ENCODE peak calls at places on chromosomes 2 and 18, in nine cellular contexts. Q is brain microvascular endothelial cell, E is right atrium auricular region, T is HAP-1, W is BJ, A is neuronal stem cell, R is neural progenitor cell, P is colonic mucosa, Y is body of pancreas. D is an unnamed sample. For H3K36me3, the result is how much of the 10 kb centered on the place peaks cover.

GRCh38 chr2:236257171-236257570 is 7.0 kb downstream of the ASB18 start:
- DNase-seq in Q (no peak), E (peak), T (no peak), W (no peak), A (no peak), R (no peak), P (no peak), Y (no peak), D (no peak)

GRCh38 chr2:101524811-101525430 is 50.0 kb upstream of the RFX8 start:
- DNase-seq in Q (no peak), E (no peak), T (no peak), W (no peak), A (no peak), R (no peak), P (no peak), Y (no peak), D (no peak)

GRCh38 chr2:115574667-115575066 is 1132.2 kb downstream of the DPP10 start:
- DNase-seq in Q (no peak), E (no peak), T (no peak), W (no peak), A (no peak), R (no peak), P (no peak), Y (no peak), D (no peak)

GRCh38 chr18:76264851-76265250 is 230.2 kb downstream of the ZNF516 start:
- DNase-seq in Q (no peak), E (no peak), T (no peak), W (no peak), A (no peak), R (no peak), P (no peak), Y (no peak), D (no peak)

GRCh38 chr2:102599486-102599885 is 19.9 kb upstream of the SLC9A2 start:
- DNase-seq in Q (no peak), E (no peak), T (no peak), W (no peak), A (no peak), R (no peak), P (no peak), Y (no peak), D (no peak)

GRCh38 chr18:14747513-14748474 is at the start of gene ANKRD30B:
- DNase-seq in Q (no peak), E (no peak), T (no peak), W (no peak), A (no peak), R (no peak), P (no peak), Y (no peak), D (no peak)

GRCh38 chr2:234392230-234392629 is 104.7 kb downstream of the ARL4C start:
- DNase-seq in Q (no peak), E (no peak), T (no peak), W (no peak), A (no peak), R (no peak), P (no peak), Y (no peak), D (peak)

GRCh38 chr2:235937936-235938335 is 230.2 kb downstream of the GBX2 start:
- DNase-seq in Q (no peak), E (no peak), T (no peak), W (no peak), A (no peak), R (no peak), P (no peak), Y (no peak), D (no peak)

GRCh38 chr2:180742809-180743208 is 237.6 kb upstream of the UBE2E3 start:
- DNase-seq in Q (peak), E (no peak), T (no peak), W (no peak), A (no peak), R (no peak), P (no peak), Y (no peak), D (no peak)

GRCh38 chr2:221926327-221926726 is 354.2 kb upstream of the EPHA4 start:
- DNase-seq in Q (no peak), E (no peak), T (no peak), W (no peak), A (no peak), R (no peak), P (no peak), Y (no peak), D (no peak)

GRCh38 chr2:206323486-206323885 is 49.0 kb downstream of the ZDBF2 start:
- DNase-seq in Q (no peak), E (no peak), T (peak), W (no peak), A (no peak), R (no peak), P (no peak), Y (no peak), D (no peak)

GRCh38 chr2:239103125-239104098 is 255.5 kb downstream of the TWIST2 start:
- DNase-seq in Q (no peak), E (no peak), T (no peak), W (no peak), A (no peak), R (no peak), P (no peak), Y (no peak), D (peak)

GRCh38 chr2:222797871-222798270 is 63.0 kb upstream of the ACSL3 start:
- DNase-seq in Q (no peak), E (no peak), T (no peak), W (no peak), A (no peak), R (no peak), P (no peak), Y (no peak), D (no peak)

GRCh38 chr2:85430780-85431601 is 12.5 kb downstream of the SH2D6 start:
- DNase-seq in Q (no peak), E (no peak), T (no peak), W (no peak), A (peak), R (peak), P (no peak), Y (peak), D (no peak)

GRCh38 chr18:35582899-35583558 is 1.5 kb downstream of the GALNT1 start:
- DNase-seq in Q (peak), E (no peak), T (peak), W (no peak), A (peak), R (peak), P (no peak), Y (no peak), D (no peak)
- H3K4me3 ChIP-seq in Q (peak), E (no peak), T (peak), W (no peak), A (no peak), R (peak), P (no peak), Y (no peak), D (peak)

GRCh38 chr2:111155610-111156009 is 34.9 kb downstream of the BCL2L11 start:
- DNase-seq in Q (no peak), E (no peak), T (no peak), W (no peak), A (no peak), R (no peak), P (no peak), Y (no peak), D (no peak)

GRCh38 chr2:111156529-111156928 is 35.8 kb downstream of the BCL2L11 start:
- DNase-seq in Q (no peak), E (no peak), T (no peak), W (no peak), A (no peak), R (no peak), P (no peak), Y (no peak), D (no peak)

GRCh38 chr2:111157798-111158197 is 37.1 kb downstream of the BCL2L11 start:
- DNase-seq in Q (no peak), E (no peak), T (no peak), W (no peak), A (no peak), R (no peak), P (no peak), Y (no peak), D (no peak)

GRCh38 chr2:111157071-111157661 is 36.5 kb downstream of the BCL2L11 start:
- DNase-seq in Q (no peak), E (no peak), T (no peak), W (no peak), A (no peak), R (no peak), P (no peak), Y (no peak), D (no peak)

DNA sequence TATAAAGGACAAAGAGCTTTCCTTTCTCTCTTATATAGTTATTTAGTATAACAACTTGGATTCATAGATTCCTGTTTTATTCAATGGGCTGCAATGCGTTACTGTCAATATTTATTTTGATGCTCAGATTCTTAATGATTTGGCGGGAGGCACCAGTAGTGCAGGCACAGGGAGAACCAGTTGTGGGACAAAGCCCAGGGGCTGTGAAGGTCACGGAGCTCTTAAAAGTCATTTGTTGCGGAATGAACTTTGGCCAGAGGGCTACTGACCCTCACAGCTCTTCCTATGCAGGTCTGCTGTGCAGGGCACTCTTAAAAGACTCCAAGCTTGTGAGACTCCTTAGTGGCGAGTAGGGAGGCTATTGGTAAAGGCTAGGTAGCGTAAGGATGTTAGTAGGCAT is 34.0 kb downstream of the BCL2L11 start:
- DNase-seq in Q (no peak), E (no peak), T (no peak), W (no peak), A (no peak), R (no peak), P (no peak), Y (no peak), D (no peak)
- H3K36me3 ChIP-seq in Q (under half), E (under half), T (under half), W (under half), A (half or more), R (under half), P (under half), Y (under half), D (under half)

DNA sequence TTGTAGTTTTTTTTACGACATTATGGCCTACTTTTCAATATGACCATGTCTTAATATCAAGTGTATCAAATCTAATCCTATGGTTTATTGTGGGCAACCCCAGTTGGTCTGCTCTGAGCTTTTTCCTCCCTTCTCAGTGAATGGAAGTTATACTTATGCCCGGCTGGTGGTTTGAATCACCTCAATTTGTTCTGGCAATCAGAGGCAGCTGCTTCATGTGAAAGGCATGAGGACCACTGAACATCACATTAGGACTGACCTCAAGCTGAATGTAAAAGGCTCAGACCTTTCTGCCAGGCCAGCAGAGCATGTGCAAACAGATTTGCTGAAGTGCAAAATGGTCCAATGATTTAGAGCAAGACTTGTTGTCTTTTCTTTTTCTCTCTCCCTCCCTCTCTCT is 13.5 kb upstream of the CDH7 start:
- DNase-seq in Q (no peak), E (no peak), T (peak), W (no peak), A (no peak), R (peak), P (no peak), Y (no peak), D (no peak)
- H3K4me3 ChIP-seq in Q (no peak), E (no peak), T (no peak), W (no peak), A (no peak), R (no peak), P (no peak), Y (no peak), D (no peak)

DNA sequence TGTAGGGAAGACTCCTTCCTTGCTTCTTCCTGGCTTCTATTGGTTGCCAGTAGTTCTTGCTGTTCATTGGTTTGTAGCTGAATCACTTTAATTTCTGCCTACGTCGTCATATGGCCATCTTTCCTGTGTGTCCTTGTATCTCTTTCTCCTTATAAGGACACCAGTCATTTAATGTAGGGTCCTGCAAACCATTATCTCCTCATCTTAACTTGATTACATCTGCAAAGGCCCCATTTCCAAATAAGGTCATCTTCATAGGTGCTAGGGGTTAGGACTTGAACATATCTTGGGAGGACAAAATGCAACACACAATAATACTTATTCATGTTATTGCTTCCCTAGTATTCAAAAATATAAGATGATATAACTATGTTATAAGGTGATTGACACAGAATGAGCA is 95.5 kb upstream of the TTC27 start:
- DNase-seq in Q (no peak), E (no peak), T (no peak), W (no peak), A (no peak), R (no peak), P (no peak), Y (no peak), D (no peak)
- H3K36me3 ChIP-seq in Q (under half), E (under half), T (under half), W (under half), A (half or more), R (under half), P (under half), Y (under half), D (half or more)

DNA sequence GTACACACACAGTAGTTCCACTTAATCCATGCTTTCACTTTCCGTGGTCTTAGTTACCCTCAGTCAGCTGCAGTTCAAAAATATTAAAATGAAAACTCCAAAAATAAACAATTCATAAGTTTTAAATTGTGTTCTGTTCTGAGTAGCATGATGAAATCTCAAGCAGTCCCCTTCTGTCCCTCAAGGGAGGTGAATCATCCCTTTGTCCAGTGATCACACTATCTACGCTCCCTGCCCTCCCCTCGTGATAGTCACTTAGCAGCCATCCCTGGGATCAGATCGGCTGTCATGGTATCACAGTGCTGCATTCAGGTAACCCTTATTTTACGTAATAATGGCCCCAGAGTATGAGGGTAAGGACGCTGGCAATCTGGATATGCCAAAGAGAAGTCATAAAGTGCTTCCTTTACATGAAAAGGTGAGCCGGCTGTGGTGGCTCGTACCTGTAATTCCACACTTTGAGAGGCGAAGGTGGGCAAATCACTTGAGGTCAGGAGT is 5.8 kb upstream of the RTN4 start:
- DNase-seq in Q (peak), E (no peak), T (no peak), W (no peak), A (no peak), R (no peak), P (no peak), Y (no peak), D (no peak)
- H3K4me3 ChIP-seq in Q (no peak), E (no peak), T (no peak), W (no peak), A (no peak), R (no peak), P (no peak), Y (no peak), D (no peak)

GRCh38 chr18:45920367-45920766 is 46.8 kb downstream of the EPG5 start:
- DNase-seq in Q (peak), E (peak), T (no peak), W (peak), A (no peak), R (no peak), P (peak), Y (peak), D (peak)
- H3K36me3 ChIP-seq in Q (half or more), E (half or more), T (under half), W (under half), A (half or more), R (under half), P (under half), Y (under half), D (half or more)

GRCh38 chr2:161307676-161308075 is 549 bp upstream of the PSMD14 start:
- DNase-seq in Q (no peak), E (no peak), T (no peak), W (no peak), A (no peak), R (no peak), P (no peak), Y (no peak), D (no peak)
- H3K4me3 ChIP-seq in Q (peak), E (peak), T (peak), W (peak), A (peak), R (peak), P (peak), Y (peak), D (peak)

GRCh38 chr2:126707941-126708340 is 52.0 kb downstream of the GYPC start:
- DNase-seq in Q (no peak), E (peak), T (no peak), W (no peak), A (no peak), R (no peak), P (no peak), Y (no peak), D (no peak)
- H3K36me3 ChIP-seq in Q (under half), E (under half), T (under half), W (under half), A (under half), R (under half), P (under half), Y (under half), D (under half)

GRCh38 chr2:20196053-20196880 is 28.7 kb downstream of the SDC1 start:
- DNase-seq in Q (no peak), E (no peak), T (no peak), W (no peak), A (no peak), R (no peak), P (peak), Y (peak), D (no peak)

GRCh38 chr2:20194097-20194989 is 30.6 kb downstream of the SDC1 start:
- DNase-seq in Q (no peak), E (no peak), T (no peak), W (no peak), A (no peak), R (no peak), P (no peak), Y (no peak), D (no peak)

GRCh38 chr2:20193185-20193584 is 31.7 kb downstream of the SDC1 start:
- DNase-seq in Q (no peak), E (no peak), T (no peak), W (no peak), A (no peak), R (no peak), P (no peak), Y (no peak), D (no peak)

GRCh38 chr2:20196881-20197204 is 28.1 kb downstream of the SDC1 start:
- DNase-seq in Q (no peak), E (no peak), T (no peak), W (no peak), A (no peak), R (no peak), P (no peak), Y (no peak), D (no peak)

GRCh38 chr2:20195431-20195830 is 29.5 kb downstream of the SDC1 start:
- DNase-seq in Q (no peak), E (no peak), T (no peak), W (no peak), A (no peak), R (no peak), P (no peak), Y (no peak), D (no peak)
- H3K4me3 ChIP-seq in Q (no peak), E (no peak), T (no peak), W (no peak), A (no peak), R (no peak), P (no peak), Y (no peak), D (no peak)